ENCODE peak calls at places on chromosomes 12 and 14, in four cellular contexts. Y, N, E and R are unnamed samples.

GRCh38 chr14:39555749-39556148 is 123.5 kb upstream of the FBXO33 start:
- DNase-seq in N (no peak), Y (no peak), E (no peak), R (no peak)

GRCh38 chr12:116693259-116694227 is 44.3 kb downstream of the SPRING1 start:
- DNase-seq in N (peak), Y (no peak), E (no peak), R (no peak)

GRCh38 chr14:71576472-71576871 is 355.8 kb upstream of the RGS6 start:
- DNase-seq in N (no peak), E (no peak), Y (no peak), R (no peak)

GRCh38 chr12:110165540-110166159 is 41.5 kb downstream of the IFT81 start:
- DNase-seq in E (no peak), N (no peak), Y (peak), R (no peak)

GRCh38 chr14:103607039-103607668 is 21.9 kb upstream of the KLC1 start:
- DNase-seq in E (peak), N (peak), Y (peak), R (peak)

GRCh38 chr14:76729953-76730505 is 31.2 kb upstream of the VASH1 start:
- DNase-seq in Y (no peak), E (no peak), N (no peak), R (no peak)

GRCh38 chr12:131944601-131945251 is 5.0 kb upstream of the EP400 start:
- DNase-seq in N (peak), E (no peak), Y (no peak), R (no peak)

GRCh38 chr14:74574706-74575105 is 37.3 kb downstream of the LTBP2 start:
- DNase-seq in Y (no peak), E (no peak), N (no peak), R (no peak)

GRCh38 chr12:20778969-20779368 is 31.5 kb upstream of the SLCO1B3 start:
- DNase-seq in N (no peak), Y (no peak), E (no peak), R (no peak)

GRCh38 chr12:100326208-100326607 is 30.7 kb upstream of the SLC17A8 start:
- DNase-seq in E (no peak), Y (no peak), N (no peak), R (no peak)

GRCh38 chr12:30570206-30570890 is 125.3 kb downstream of the IPO8 start:
- DNase-seq in Y (no peak), E (no peak), N (no peak), R (no peak)

GRCh38 chr12:92058664-92059063 is 87.0 kb downstream of the BTG1 start:
- DNase-seq in N (no peak), E (no peak), Y (no peak), R (no peak)

GRCh38 chr12:97404549-97404948 is 58.1 kb upstream of the RMST start:
- DNase-seq in Y (peak), N (peak), E (peak), R (peak)

GRCh38 chr14:104392396-104393198 is 187.0 kb upstream of the C14orf180 start:
- DNase-seq in Y (no peak), N (peak), E (no peak), R (no peak)

GRCh38 chr12:100234591-100235304 is 32.1 kb downstream of the DEPDC4 start:
- DNase-seq in Y (peak), N (peak), E (peak), R (no peak)

GRCh38 chr12:112781767-112782166 is 9.8 kb upstream of the RPH3A start:
- DNase-seq in E (no peak), Y (no peak), N (no peak), R (no peak)

GRCh38 chr14:100117026-100117425 is 42.4 kb downstream of the DEGS2 start:
- DNase-seq in N (no peak), E (no peak), Y (no peak), R (no peak)

GRCh38 chr14:34340226-34340625 is 121.8 kb downstream of the SPTSSA start:
- DNase-seq in E (no peak), N (no peak), Y (no peak), R (no peak)

GRCh38 chr14:21300892-21301291 is 21.0 kb downstream of the RPGRIP1 start:
- DNase-seq in N (peak), Y (no peak), E (no peak), R (peak)

GRCh38 chr12:15644700-15645099 is 144.5 kb downstream of the EPS8 start:
- DNase-seq in N (no peak), Y (no peak), E (no peak), R (no peak)

GRCh38 chr12:93100610-93101009 is 171.5 kb upstream of the EEA1 start:
- DNase-seq in E (no peak), N (peak), Y (no peak), R (no peak)

GRCh38 chr12:61282790-61283575 is 977.2 kb upstream of the USP15 start:
- DNase-seq in Y (no peak), N (no peak), E (no peak), R (no peak)

GRCh38 chr12:103698752-103699540 is 111.9 kb downstream of the STAB2 start:
- DNase-seq in N (no peak), E (no peak), Y (peak), R (no peak)

GRCh38 chr12:68962855-68963455 is 30.0 kb upstream of the CPM start:
- DNase-seq in N (no peak), Y (no peak), E (no peak), R (no peak)

GRCh38 chr14:60736494-60736893 is 1.9 kb downstream of the MNAT1 start:
- DNase-seq in E (no peak), Y (no peak), N (no peak), R (no peak)

GRCh38 chr14:39621678-39622077 is 189.4 kb upstream of the FBXO33 start:
- DNase-seq in E (no peak), N (no peak), Y (no peak), R (no peak)

GRCh38 chr12:107503851-107504502 is 181.6 kb upstream of the PWP1 start:
- DNase-seq in N (peak), E (no peak), Y (no peak), R (no peak)

GRCh38 chr12:71014180-71014785 is 93.7 kb upstream of the PTPRR start:
- DNase-seq in E (peak), N (peak), Y (no peak), R (no peak)

GRCh38 chr12:39764944-39765560 is 145.4 kb upstream of the ABCD2 start:
- DNase-seq in Y (no peak), E (peak), N (peak), R (no peak)

DNA sequence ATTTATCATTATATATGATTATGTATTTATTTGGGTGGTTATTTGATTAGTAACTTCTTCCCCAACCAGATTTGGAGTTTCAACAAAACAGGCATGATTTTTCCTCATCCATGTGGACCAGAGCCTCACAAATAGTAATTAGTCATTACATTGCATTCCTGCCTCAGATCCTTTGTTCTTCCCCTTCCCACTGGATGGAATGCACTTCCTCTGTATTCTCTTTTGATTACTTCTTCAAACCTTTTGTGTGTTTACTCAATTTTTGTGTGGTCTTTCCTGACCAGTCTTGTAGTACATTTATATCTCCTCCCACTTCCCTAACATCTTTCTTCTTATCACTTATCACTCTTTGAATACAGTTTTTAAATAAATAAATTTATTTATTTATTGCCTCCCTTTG is 15.5 kb downstream of the SYT1 start:
- DNase-seq in Y (no peak), E (no peak), N (no peak), R (no peak)
- TF ChIP-seq USF1 in Y (no peak), E (no peak), N (no peak), R (no peak)

DNA sequence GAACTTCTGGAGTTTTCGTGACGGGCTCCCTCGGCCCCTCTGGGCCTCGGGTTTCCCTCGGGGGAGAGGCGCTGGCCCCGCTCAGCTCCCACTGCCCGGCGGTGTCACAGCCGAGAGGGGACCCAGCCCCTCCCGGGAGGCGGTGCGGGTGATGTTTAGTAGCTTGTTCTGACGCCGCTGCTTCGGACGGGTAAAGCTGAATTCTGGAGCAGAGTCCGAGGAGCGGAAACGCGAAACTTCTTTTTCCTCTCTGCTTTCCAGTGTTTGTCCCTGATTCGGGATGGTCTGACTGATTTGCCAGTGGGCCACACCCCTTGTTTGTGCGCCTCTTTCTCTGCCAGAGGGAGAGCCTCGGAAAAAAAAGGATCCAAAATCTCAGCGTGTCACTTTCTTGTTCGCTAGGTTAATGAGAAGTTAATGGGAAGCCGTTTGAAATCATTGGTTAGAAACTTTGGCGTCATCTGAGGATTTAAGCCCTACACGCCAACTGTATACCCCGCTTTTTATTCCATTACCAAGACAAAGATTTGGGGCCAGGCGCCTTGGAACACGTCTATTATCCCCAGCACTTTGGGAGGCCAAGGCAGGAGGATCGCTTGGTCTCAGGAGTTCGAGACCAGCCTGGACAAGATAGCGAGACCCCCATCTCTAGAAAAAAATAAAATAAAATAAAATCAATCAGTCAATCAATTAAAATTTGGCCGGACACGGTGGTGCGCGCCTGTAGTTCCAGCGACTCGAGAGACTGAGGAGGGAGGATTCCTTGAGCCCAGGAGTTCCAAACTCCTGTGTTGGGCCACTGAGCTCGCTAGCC is 756 bp downstream of the TULP3 start:
- DNase-seq in E (peak), Y (no peak), N (peak), R (peak)
- TF ChIP-seq USF1 in E (no peak), Y (no peak), N (no peak), R (no peak)

GRCh38 chr12:26769611-26770010 is 63.4 kb downstream of the ITPR2 start:
- DNase-seq in E (no peak), N (no peak), Y (no peak), R (no peak)

GRCh38 chr12:26767116-26767515 is 65.9 kb downstream of the ITPR2 start:
- DNase-seq in N (no peak), E (no peak), Y (no peak), R (no peak)

GRCh38 chr12:26770239-26771070 is 62.5 kb downstream of the ITPR2 start:
- DNase-seq in N (no peak), Y (no peak), E (no peak), R (no peak)

GRCh38 chr12:26767865-26768264 is 65.1 kb downstream of the ITPR2 start:
- DNase-seq in Y (no peak), N (no peak), E (no peak), R (no peak)

DNA sequence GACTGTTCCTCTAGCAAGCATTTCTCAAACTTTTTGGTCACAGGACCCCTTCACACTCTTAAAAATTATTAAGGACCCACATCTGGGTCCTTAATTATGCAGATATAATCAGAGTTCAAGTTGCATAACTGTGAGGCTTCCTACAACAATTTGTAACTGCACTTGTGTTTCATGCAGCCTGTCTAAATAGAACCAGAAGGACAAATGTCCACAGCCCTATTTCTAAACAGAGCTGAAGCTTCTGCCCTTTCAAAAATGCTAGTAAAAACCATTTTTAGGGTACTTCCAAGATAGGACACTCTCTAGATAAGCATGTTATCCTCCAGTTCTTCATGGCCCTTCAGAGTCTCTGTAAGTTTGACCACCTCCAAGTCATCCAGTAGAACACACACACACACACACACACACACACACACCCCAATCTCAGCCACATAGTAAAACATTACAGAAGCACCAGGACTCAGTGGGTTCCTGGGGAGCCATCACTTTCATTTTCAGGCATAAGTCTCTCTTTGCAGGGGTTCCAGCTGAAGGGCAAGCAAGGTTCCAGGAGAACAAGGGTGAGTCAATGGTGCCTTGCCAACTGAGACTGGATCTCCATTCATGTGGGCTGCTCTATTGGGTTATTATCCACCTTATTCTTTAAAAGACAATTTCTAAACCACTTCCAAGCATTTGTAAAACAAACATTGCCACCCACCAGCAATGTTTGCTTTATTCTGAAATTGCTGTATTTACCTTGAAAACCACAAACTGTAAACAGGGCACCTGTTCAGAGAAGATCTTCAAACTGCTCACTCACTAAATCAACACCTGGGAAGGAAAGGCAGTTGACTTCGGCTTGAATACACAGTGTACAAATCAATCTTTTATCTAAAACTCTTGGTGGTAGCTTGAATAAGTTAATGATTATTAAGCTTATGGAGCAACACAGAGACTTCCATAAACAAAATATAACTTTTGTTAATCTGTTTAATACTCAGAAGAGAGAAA is 64.1 kb downstream of the ITPR2 start:
- DNase-seq in N (no peak), E (no peak), Y (no peak), R (no peak)
- TF ChIP-seq USF1 in N (no peak), E (no peak), Y (no peak), R (no peak)

GRCh38 chr12:8647968-8648367 is 14.7 kb downstream of the MFAP5 start:
- DNase-seq in Y (no peak), E (no peak), N (no peak), R (no peak)

GRCh38 chr12:8642775-8643174 is 19.9 kb downstream of the MFAP5 start:
- DNase-seq in Y (no peak), N (no peak), E (no peak), R (no peak)

GRCh38 chr12:8639936-8640335 is 22.7 kb downstream of the MFAP5 start:
- DNase-seq in E (no peak), Y (no peak), N (no peak), R (no peak)

GRCh38 chr12:8648598-8649205 is 13.9 kb downstream of the MFAP5 start:
- DNase-seq in Y (peak), E (no peak), N (no peak), R (no peak)

GRCh38 chr12:8644345-8645248 is 18.0 kb downstream of the MFAP5 start:
- DNase-seq in Y (peak), E (no peak), N (no peak), R (no peak)
- TF ChIP-seq USF1 in Y (no peak), E (no peak), N (no peak), R (no peak)

DNA sequence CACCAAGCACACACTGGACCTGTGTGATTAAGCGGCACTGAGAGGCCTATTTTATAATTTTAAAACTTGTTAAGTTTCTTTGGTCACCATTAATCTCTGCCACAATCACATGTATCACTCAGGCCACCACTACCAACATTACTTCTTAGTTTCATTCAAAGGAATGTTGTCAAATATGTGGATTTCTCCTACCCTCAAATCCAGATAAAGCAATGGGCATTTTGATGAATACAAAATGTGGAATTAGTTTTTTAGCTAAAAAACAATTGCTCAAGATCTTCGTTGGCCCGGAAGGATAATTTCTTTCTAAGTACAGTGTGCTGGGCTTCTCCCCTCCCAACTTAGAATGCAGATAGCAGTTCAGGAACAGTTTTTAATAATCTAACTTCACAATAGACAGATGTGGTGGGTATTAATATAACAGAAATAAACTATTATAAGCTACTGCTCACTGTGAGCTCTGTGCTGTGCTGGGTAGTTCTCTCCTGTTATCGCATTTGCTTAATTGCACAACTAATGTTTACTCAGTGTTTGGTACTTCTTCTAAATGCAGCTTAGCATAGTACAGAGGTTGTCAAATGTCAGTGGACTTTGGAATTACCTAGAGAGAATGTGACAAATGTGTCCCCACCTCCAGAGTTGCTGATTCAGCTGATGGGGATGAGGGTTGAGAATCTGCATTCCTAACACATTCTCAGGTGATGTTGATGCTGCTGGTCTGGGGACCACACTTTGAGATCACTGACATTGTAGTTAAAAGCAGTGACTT is 266.7 kb upstream of the AMIGO2 start:
- DNase-seq in E (no peak), N (no peak), Y (no peak), R (no peak)
- TF ChIP-seq USF1 in E (no peak), N (no peak), Y (no peak), R (no peak)

DNA sequence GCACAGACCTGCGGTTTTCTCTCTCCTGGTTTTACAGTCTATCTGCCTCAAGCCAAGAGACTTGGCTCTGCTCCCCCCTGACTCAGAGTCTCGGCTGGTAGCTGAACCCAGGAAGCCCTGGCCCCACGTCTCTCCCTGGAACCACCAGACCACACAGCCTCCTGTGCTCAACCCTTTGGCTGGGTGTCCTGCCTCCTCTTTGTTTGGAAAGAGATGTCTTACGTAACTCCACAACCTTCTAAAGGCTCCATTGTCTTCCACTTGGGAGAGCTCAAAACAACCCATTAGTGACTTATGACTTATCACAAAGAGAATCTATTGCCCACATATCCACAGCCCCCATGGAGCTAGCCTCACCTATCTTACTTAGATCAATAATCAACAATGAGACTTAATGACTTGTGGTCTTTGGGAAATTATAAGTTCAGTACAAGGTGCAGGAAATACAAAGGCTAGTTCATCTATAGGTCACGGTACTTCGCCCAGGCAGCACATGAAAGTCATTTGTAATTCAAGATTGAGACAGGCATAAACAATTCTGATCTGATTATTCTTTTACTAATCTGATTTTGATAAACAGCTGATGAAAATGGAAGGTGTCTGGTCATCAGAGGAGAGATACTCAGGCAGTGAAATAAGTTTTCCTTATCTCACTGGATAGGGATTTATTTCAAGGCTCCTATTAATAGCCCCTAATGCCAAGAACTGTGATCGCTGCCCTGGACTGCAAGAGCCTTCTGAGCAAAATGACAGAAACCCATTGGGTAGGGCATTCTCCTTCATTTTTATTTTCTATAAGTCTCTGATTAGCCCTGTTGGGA is 44.3 kb downstream of the SSPN start:
- DNase-seq in Y (no peak), E (no peak), N (no peak), R (no peak)
- TF ChIP-seq USF1 in Y (no peak), E (no peak), N (no peak), R (no peak)

DNA sequence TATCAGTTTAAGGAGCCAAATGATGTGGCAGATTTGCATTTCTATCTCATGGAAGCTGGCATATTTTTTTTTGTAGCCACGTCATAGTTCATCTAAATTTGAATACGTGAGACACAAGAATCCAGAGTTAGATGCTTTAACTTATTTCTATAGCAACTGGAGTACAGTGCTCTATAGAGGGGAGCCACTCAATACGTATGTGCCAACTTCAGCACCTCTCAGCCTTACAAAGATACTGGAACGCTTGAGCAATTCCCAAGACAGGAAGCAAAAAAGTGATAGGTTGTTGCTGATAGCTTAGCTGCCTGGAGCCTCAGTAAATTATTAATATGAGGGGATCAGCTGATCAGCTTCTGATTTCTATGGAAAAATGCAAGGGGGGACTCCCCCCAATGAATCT is 24.1 kb upstream of the PELI2 start:
- DNase-seq in N (no peak), E (no peak), Y (no peak), R (no peak)
- TF ChIP-seq USF1 in N (no peak), E (no peak), Y (no peak), R (no peak)

GRCh38 chr14:64760146-64760755 is 56.0 kb downstream of the PLEKHG3 start:
- DNase-seq in Y (no peak), N (peak), E (peak), R (peak)
- TF ChIP-seq USF1 in Y (no peak), N (no peak), E (no peak), R (no peak)